ENCODE peak calls at places on chromosomes 1 and 21, in ten cellular contexts. F is brain microvascular endothelial cell, J is transverse colon, M is dorsolateral prefrontal cortex, S is AG04449, I is testis, H is MM.1S, T is progenitor cell of endocrine pancreas, G is lower leg skin, A is tibial artery. C is an unnamed sample.

GRCh38 chr1:184930232-184930631 is 44.1 kb downstream of the NIBAN1 start:
- DNase-seq in F (no peak), J (no peak), M (no peak), S (no peak), I (no peak), H (no peak), T (no peak), G (no peak), A (no peak), C (no peak)

GRCh38 chr21:15999741-16000140 is 270.0 kb downstream of the USP25 start:
- DNase-seq in F (no peak), J (no peak), M (no peak), S (no peak), I (no peak), H (no peak), T (no peak), G (no peak), A (no peak), C (no peak)

GRCh38 chr1:68347415-68347814 is 102.3 kb downstream of the RPE65 start:
- DNase-seq in F (no peak), J (no peak), M (no peak), S (no peak), I (peak), H (peak), T (no peak), G (peak), A (peak), C (no peak)

GRCh38 chr21:41009398-41010177 is 158.4 kb upstream of the BACE2 start:
- DNase-seq in F (no peak), J (no peak), M (no peak), S (no peak), I (no peak), H (no peak), T (no peak), G (no peak), A (no peak), C (no peak)

GRCh38 chr1:72037745-72038343 is 244.5 kb downstream of the NEGR1 start:
- DNase-seq in F (peak), J (peak), M (no peak), S (no peak), I (peak), H (peak), T (no peak), G (no peak), A (no peak), C (peak)

GRCh38 chr1:43978551-43979260 is at the start of gene B4GALT2:
- DNase-seq in F (no peak), J (peak), M (peak), S (no peak), I (peak), H (peak), T (peak), G (no peak), A (no peak), C (no peak)

GRCh38 chr1:233790662-233791371 is 113.7 kb upstream of the SLC35F3 start:
- DNase-seq in F (peak), J (peak), M (peak), S (peak), I (peak), H (peak), T (no peak), G (peak), A (no peak), C (peak)

GRCh38 chr1:72230746-72231145 is 51.6 kb downstream of the NEGR1 start:
- DNase-seq in F (no peak), J (no peak), M (no peak), S (no peak), I (no peak), H (no peak), T (no peak), G (no peak), A (no peak), C (peak)

GRCh38 chr1:205052689-205053088 is 9.7 kb downstream of the CNTN2 start:
- DNase-seq in F (no peak), J (no peak), M (no peak), S (no peak), I (no peak), H (no peak), T (no peak), G (no peak), A (no peak), C (no peak)

GRCh38 chr1:230067871-230068814 is 1.1 kb downstream of the GALNT2 start:
- DNase-seq in F (no peak), J (peak), M (peak), S (no peak), I (peak), H (peak), T (peak), G (no peak), A (peak), C (no peak)

GRCh38 chr1:36831171-36831810 is 203.0 kb downstream of the GRIK3 start:
- DNase-seq in F (no peak), J (no peak), M (no peak), S (no peak), I (no peak), H (no peak), T (no peak), G (no peak), A (no peak), C (no peak)

GRCh38 chr1:203968728-203969127 is 104.2 kb upstream of the SOX13 start:
- DNase-seq in F (no peak), J (no peak), M (no peak), S (no peak), I (no peak), H (no peak), T (no peak), G (peak), A (no peak), C (no peak)

GRCh38 chr1:162663589-162664030 is 31.3 kb downstream of the DDR2 start:
- DNase-seq in F (peak), J (no peak), M (no peak), S (no peak), I (peak), H (no peak), T (no peak), G (peak), A (peak), C (peak)

GRCh38 chr1:111417755-111418154 is 9.8 kb downstream of the OVGP1 start:
- DNase-seq in F (no peak), J (no peak), M (no peak), S (no peak), I (no peak), H (no peak), T (no peak), G (no peak), A (no peak), C (no peak)

GRCh38 chr1:109216662-109217061 is 2.9 kb downstream of the SARS1 start:
- DNase-seq in F (no peak), J (peak), M (no peak), S (no peak), I (no peak), H (no peak), T (no peak), G (no peak), A (no peak), C (no peak)

GRCh38 chr1:109478806-109479205 is 4.9 kb upstream of the ATXN7L2 start:
- DNase-seq in F (no peak), J (peak), M (no peak), S (no peak), I (peak), H (peak), T (peak), G (no peak), A (no peak), C (no peak)

GRCh38 chr1:78607334-78607927 is 12.8 kb upstream of the IFI44L start:
- DNase-seq in F (no peak), J (no peak), M (no peak), S (no peak), I (no peak), H (peak), T (no peak), G (no peak), A (no peak), C (peak)

GRCh38 chr1:6512245-6512907 is 20.9 kb upstream of the PLEKHG5 start:
- DNase-seq in F (no peak), J (no peak), M (no peak), S (no peak), I (no peak), H (no peak), T (no peak), G (no peak), A (no peak), C (no peak)

GRCh38 chr1:27218736-27219135 is 15.7 kb upstream of the WDTC1 start:
- DNase-seq in F (no peak), J (no peak), M (no peak), S (no peak), I (no peak), H (no peak), T (no peak), G (no peak), A (no peak), C (no peak)

GRCh38 chr21:37445228-37445627 is 78.7 kb downstream of the DYRK1A start:
- DNase-seq in F (no peak), J (no peak), M (no peak), S (no peak), I (no peak), H (no peak), T (no peak), G (no peak), A (no peak), C (no peak)

GRCh38 chr1:171470726-171471125 is 14.6 kb upstream of the PRRC2C start:
- DNase-seq in F (no peak), J (no peak), M (no peak), S (no peak), I (no peak), H (no peak), T (no peak), G (no peak), A (no peak), C (no peak)

GRCh38 chr1:5724847-5725246 is 267.4 kb downstream of the NPHP4 start:
- DNase-seq in F (no peak), J (no peak), M (no peak), S (no peak), I (no peak), H (no peak), T (no peak), G (no peak), A (no peak), C (no peak)

GRCh38 chr1:2091611-2092604 is 41.7 kb downstream of the PRKCZ start:
- DNase-seq in F (peak), J (peak), M (peak), S (no peak), I (peak), H (peak), T (peak), G (no peak), A (peak), C (no peak)

GRCh38 chr21:41750532-41751151 is 16.2 kb downstream of the RIPK4 start:
- DNase-seq in F (no peak), J (no peak), M (no peak), S (no peak), I (no peak), H (no peak), T (no peak), G (no peak), A (no peak), C (no peak)

GRCh38 chr1:153683853-153684252 is 5.4 kb downstream of the NPR1 start:
- DNase-seq in F (no peak), J (no peak), M (no peak), S (no peak), I (no peak), H (no peak), T (no peak), G (no peak), A (no peak), C (no peak)

GRCh38 chr1:164671597-164672327 is 112.8 kb downstream of the PBX1 start:
- DNase-seq in F (no peak), J (no peak), M (no peak), S (no peak), I (no peak), H (no peak), T (no peak), G (no peak), A (no peak), C (no peak)

GRCh38 chr1:164675342-164675904 is 116.4 kb downstream of the PBX1 start:
- DNase-seq in F (peak), J (peak), M (no peak), S (no peak), I (no peak), H (no peak), T (no peak), G (no peak), A (no peak), C (no peak)

GRCh38 chr1:164672610-164673009 is 113.6 kb downstream of the PBX1 start:
- DNase-seq in F (no peak), J (no peak), M (no peak), S (no peak), I (no peak), H (no peak), T (no peak), G (no peak), A (no peak), C (no peak)

GRCh38 chr1:164670026-164670425 is 111.0 kb downstream of the PBX1 start:
- DNase-seq in F (no peak), J (no peak), M (no peak), S (no peak), I (no peak), H (no peak), T (no peak), G (no peak), A (no peak), C (no peak)

GRCh38 chr1:164673584-164674214 is 114.7 kb downstream of the PBX1 start:
- DNase-seq in F (no peak), J (no peak), M (no peak), S (no peak), I (peak), H (no peak), T (no peak), G (no peak), A (no peak), C (no peak)
- TF ChIP-seq CTCF in F (peak), J (peak), M (peak), S (peak), I (peak), H (peak), T (peak), G (no peak), A (peak), C (peak)

DNA sequence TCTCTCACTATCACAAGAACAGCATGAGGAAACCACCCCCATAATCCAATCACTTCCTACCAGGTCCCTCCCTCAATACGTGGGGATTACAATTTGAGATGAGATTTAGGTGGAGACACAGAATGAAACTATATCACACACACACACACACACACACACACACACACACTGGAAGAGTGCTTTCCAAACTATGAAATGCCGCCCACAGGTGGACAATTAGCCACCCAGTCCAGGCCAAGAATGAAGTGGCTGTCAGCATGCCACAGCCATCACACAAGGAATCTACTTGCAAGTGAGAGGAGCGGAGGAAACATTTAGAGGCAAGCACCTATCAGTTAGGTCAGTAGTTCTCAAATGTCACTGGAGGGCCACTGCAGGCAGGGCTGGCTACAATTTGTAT is 105.4 kb upstream of the HOOK1 start:
- DNase-seq in F (no peak), J (no peak), M (no peak), S (no peak), I (no peak), H (no peak), T (no peak), G (no peak), A (no peak), C (no peak)
- TF ChIP-seq CTCF in F (no peak), J (no peak), M (no peak), S (no peak), I (no peak), H (no peak), T (no peak), G (no peak), A (no peak), C (no peak)

GRCh38 chr1:152622803-152623202 is at the start of gene LCE3A:
- DNase-seq in F (no peak), J (no peak), M (no peak), S (no peak), I (no peak), H (peak), T (no peak), G (no peak), A (no peak), C (no peak)

GRCh38 chr1:152626688-152627087 is 3.8 kb upstream of the LCE3A start:
- DNase-seq in F (no peak), J (no peak), M (no peak), S (no peak), I (no peak), H (no peak), T (no peak), G (no peak), A (no peak), C (no peak)

GRCh38 chr1:152621993-152622392 is 910 bp downstream of the LCE3A start:
- DNase-seq in F (no peak), J (no peak), M (no peak), S (no peak), I (no peak), H (no peak), T (no peak), G (no peak), A (no peak), C (no peak)

DNA sequence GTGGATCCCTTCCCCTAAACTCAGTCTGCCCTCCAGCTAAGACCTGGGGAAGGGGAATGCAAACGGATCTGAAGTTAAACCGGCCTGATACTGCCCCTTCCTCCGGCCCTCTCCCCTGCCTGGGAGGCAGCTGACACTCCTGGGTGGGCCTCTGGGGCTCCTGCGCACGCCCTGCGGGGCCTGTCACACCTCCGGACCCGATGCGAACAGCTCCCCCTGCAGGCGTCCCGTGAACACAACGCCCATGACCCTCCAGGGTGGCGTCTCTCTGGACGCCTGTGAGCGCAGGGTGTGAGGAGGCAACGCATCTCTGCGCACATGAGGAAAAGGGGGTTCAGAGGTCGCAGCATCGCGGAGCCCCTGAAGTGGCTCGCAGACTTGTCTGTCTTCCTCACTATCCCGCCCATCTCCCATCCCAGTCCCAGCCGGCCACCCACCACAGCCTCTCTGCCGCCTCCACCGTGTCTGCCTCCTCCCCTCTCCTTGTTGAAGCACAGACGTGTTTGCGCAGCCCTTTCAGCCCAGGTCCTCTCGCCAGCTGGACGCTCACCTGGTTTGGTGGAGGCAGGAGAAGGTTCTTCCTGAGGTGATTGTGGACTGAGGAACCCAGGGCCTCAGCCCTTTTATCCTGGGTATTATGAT is 421 bp upstream of the LCE3A start:
- DNase-seq in F (no peak), J (no peak), M (no peak), S (no peak), I (peak), H (peak), T (no peak), G (no peak), A (no peak), C (no peak)
- TF ChIP-seq CTCF in F (no peak), J (no peak), M (no peak), S (no peak), I (peak), H (peak), T (no peak), G (no peak), A (no peak), C (no peak)

GRCh38 chr1:245436407-245436806 is 281.6 kb downstream of the KIF26B start:
- DNase-seq in F (no peak), J (no peak), M (no peak), S (no peak), I (no peak), H (no peak), T (no peak), G (no peak), A (no peak), C (no peak)

GRCh38 chr1:245432221-245432620 is 277.4 kb downstream of the KIF26B start:
- DNase-seq in F (no peak), J (no peak), M (no peak), S (no peak), I (no peak), H (no peak), T (no peak), G (no peak), A (no peak), C (no peak)

GRCh38 chr1:245431706-245432105 is 276.9 kb downstream of the KIF26B start:
- DNase-seq in F (no peak), J (no peak), M (no peak), S (no peak), I (no peak), H (no peak), T (no peak), G (no peak), A (no peak), C (no peak)

GRCh38 chr1:245437401-245437800 is 282.6 kb downstream of the KIF26B start:
- DNase-seq in F (no peak), J (no peak), M (no peak), S (no peak), I (no peak), H (no peak), T (no peak), G (no peak), A (no peak), C (no peak)

GRCh38 chr1:245434285-245434684 is 279.5 kb downstream of the KIF26B start:
- DNase-seq in F (no peak), J (no peak), M (no peak), S (no peak), I (no peak), H (no peak), T (no peak), G (no peak), A (no peak), C (no peak)
- TF ChIP-seq CTCF in F (peak), J (no peak), M (no peak), S (no peak), I (no peak), H (no peak), T (no peak), G (no peak), A (no peak), C (peak)

DNA sequence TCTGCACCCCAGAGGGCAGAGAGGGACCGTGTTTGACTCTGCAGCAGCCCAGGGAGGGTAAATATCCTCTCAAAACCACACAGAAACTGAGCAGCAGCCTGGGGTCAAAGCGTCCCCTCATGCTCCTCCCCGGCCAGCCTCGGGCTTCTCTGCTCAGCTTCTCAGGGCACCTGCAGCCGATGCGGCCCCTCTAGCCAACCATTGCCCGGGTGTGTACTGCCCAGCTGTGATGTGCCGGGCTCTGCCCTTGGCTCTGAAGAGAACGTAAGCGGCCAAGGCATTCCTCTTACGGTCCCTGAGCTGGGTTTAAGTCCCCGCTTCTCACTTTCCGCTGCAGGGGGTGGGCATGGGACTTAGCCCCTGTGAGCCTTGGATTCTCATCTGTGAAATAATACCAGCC is 5.5 kb downstream of the FAM131C start:
- DNase-seq in F (no peak), J (no peak), M (no peak), S (no peak), I (no peak), H (no peak), T (no peak), G (no peak), A (no peak), C (no peak)
- TF ChIP-seq CTCF in F (no peak), J (no peak), M (no peak), S (no peak), I (no peak), H (no peak), T (no peak), G (no peak), A (no peak), C (no peak)

C was measured in HFF-Myc.